ENCODE peak calls at places on chromosomes 3 and 15, in five cellular contexts. O is H7, V is heart left ventricle, K is ovary, W is kidney epithelial cell. B is an unnamed sample.
A peak's percentile ranks its signal among the peaks of the same experiment; 100 is the strongest.

GRCh38 chr15:72758195-72758594 is 25.4 kb downstream of the ADPGK start:
- DNase-seq in O (no peak), V (no peak), K (no peak), W (peak; percentile 76), B (no peak)

GRCh38 chr3:192068464-192069254 is 607.7 kb downstream of the PYDC2 start:
- DNase-seq in O (no peak), V (no peak), K (no peak), W (no peak), B (no peak)

GRCh38 chr3:110533089-110533488 is 538.5 kb upstream of the NECTIN3 start:
- DNase-seq in O (no peak), V (no peak), K (no peak), W (no peak), B (no peak)

GRCh38 chr15:27679621-27680521 is 419.2 kb downstream of the OCA2 start:
- DNase-seq in O (peak; percentile 61), V (no peak), K (no peak), W (no peak), B (no peak)

GRCh38 chr3:52047295-52047960 is 8.9 kb downstream of the DUSP7 start:
- DNase-seq in O (no peak), V (no peak), K (no peak), W (no peak), B (no peak)

GRCh38 chr3:127772273-127772672 is 50.0 kb downstream of the MGLL start:
- DNase-seq in O (no peak), V (no peak), K (no peak), W (no peak), B (no peak)

GRCh38 chr3:187125319-187126031 is 13.8 kb downstream of the RPL39L start:
- DNase-seq in O (no peak), V (no peak), K (no peak), W (no peak), B (no peak)

GRCh38 chr3:9214185-9214584 is 35.3 kb downstream of the SRGAP3 start:
- DNase-seq in O (no peak), V (no peak), K (no peak), W (peak; percentile 4), B (no peak)

GRCh38 chr15:89502867-89503595 is 6.6 kb upstream of the RHCG start:
- DNase-seq in O (no peak), V (no peak), K (no peak), W (no peak), B (no peak)

GRCh38 chr3:17290894-17291293 is 406.1 kb downstream of the PLCL2 start:
- DNase-seq in O (no peak), V (no peak), K (no peak), W (no peak), B (no peak)

GRCh38 chr3:128040660-128041059 is 11.6 kb upstream of the SEC61A1 start:
- DNase-seq in O (no peak), V (no peak), K (no peak), W (no peak), B (no peak)

GRCh38 chr3:35932995-35933394 is 293.7 kb downstream of the ARPP21 start:
- DNase-seq in O (no peak), V (no peak), K (no peak), W (peak; percentile 61), B (no peak)

GRCh38 chr3:141663993-141664392 is 74.1 kb upstream of the RNF7 start:
- DNase-seq in O (peak; percentile 44), V (no peak), K (peak; percentile 73), W (no peak), B (no peak)

GRCh38 chr15:76840830-76841460 is 64.2 kb downstream of the SCAPER start:
- DNase-seq in O (peak; percentile 4), V (no peak), K (no peak), W (no peak), B (peak; percentile 11)

GRCh38 chr15:81924667-81925183 is 121.1 kb downstream of the MEX3B start:
- DNase-seq in O (no peak), V (no peak), K (no peak), W (no peak), B (no peak)

GRCh38 chr15:65909831-65910230 is 40.5 kb downstream of the RAB11A start:
- DNase-seq in O (peak; percentile 12), V (no peak), K (no peak), W (no peak), B (no peak)

GRCh38 chr15:90742082-90742481 is 24.9 kb downstream of the BLM start:
- DNase-seq in O (peak; percentile 19), V (no peak), K (no peak), W (no peak), B (no peak)

GRCh38 chr3:41608267-41608822 is 353.6 kb downstream of the ULK4 start:
- DNase-seq in O (no peak), V (no peak), K (no peak), W (no peak), B (no peak)

DNA sequence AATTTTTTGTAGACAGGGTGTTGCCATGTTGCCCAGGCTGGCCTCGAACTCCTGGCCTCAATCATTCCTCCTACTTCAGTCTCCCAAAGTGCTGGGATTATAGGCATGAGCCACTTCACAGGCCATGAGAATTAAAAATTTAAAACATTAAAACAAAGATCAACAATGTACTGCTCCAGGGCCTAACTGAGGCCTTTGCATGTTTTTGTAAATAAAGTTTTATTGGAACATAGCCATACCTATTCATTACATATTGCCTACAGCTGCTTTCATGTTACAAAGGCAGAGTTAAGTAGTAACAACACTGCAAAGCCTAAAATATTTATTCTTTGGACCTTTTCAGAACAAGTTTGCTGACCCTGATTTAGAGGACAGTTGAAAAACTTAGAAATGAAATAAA is 9.6 kb downstream of the VPS39 start:
- DNase-seq in O (no peak), V (no peak), K (no peak), W (no peak), B (no peak)
- H3K36me3 ChIP-seq in O (no peaks in the 10 kb centered on the region), V (peaks cover 36% of the 10 kb centered on the region), K (no peaks in the 10 kb centered on the region), W (no peaks in the 10 kb centered on the region), B (peaks cover 8% of the 10 kb centered on the region)

GRCh38 chr3:73608805-73609641 is 15.7 kb downstream of the PDZRN3 start:
- DNase-seq in O (no peak), V (no peak), K (no peak), W (no peak), B (no peak)
- H3K4me3 ChIP-seq in O (no peak overlapping the region), V (no peak overlapping the region), K (no peak overlapping the region), W (no peak overlapping the region), B (no peak overlapping the region)

GRCh38 chr3:129131465-129132088 is 10.0 kb upstream of the RAB43 start:
- DNase-seq in O (no peak), V (no peak), K (no peak), W (no peak), B (no peak)
- H3K36me3 ChIP-seq in O (peaks cover 27% of the 10 kb centered on the region), V (peaks cover 90% of the 10 kb centered on the region), K (no peaks in the 10 kb centered on the region), W (no peaks in the 10 kb centered on the region), B (peaks cover 78% of the 10 kb centered on the region)

GRCh38 chr3:194367992-194368841 is 1.3 kb downstream of the LRRC15 start:
- DNase-seq in O (no peak), V (no peak), K (no peak), W (no peak), B (no peak)
- H3K4me3 ChIP-seq in O (no peak overlapping the region), V (no peak overlapping the region), K (no peak overlapping the region), W (no peak overlapping the region), B (no peak overlapping the region)

GRCh38 chr3:46926039-46926438 is 48.5 kb downstream of the PTH1R start:
- DNase-seq in O (no peak), V (peak; percentile 64), K (no peak), W (no peak), B (no peak)
- H3K36me3 ChIP-seq in O (peaks cover 36% of the 10 kb centered on the region), V (peaks cover 51% of the 10 kb centered on the region), K (no peaks in the 10 kb centered on the region), W (peaks cover 5% of the 10 kb centered on the region), B (peaks cover 20% of the 10 kb centered on the region)

B was measured in naive thymus-derived CD4-positive, alpha-beta T cell.